ENCODE peak calls at places on chromosome 3, in seven cellular contexts. R is naive thymus-derived CD4-positive, alpha-beta T cell; L is epithelial cell of esophagus; E is choroid plexus epithelial cell; Q is cardiac fibroblast; K is heart left ventricle; C is CD8-positive, alpha-beta memory T cell. B is an unnamed sample.
A peak's percentile ranks its signal among the peaks of the same experiment; 100 is the strongest.

GRCh38 chr3:128907706-128908445 is 28.5 kb downstream of the ACAD9 start:
- DNase-seq in Q (no peak), L (no peak), E (no peak), R (no peak), K (no peak), C (no peak), B (no peak)

GRCh38 chr3:426056-426455 is 229.5 kb downstream of the CHL1 start:
- DNase-seq in E (no peak), K (no peak), C (no peak), Q (no peak), R (no peak), L (peak; percentile 79), B (no peak)

GRCh38 chr3:12982619-12983101 is 90.6 kb downstream of the IQSEC1 start:
- DNase-seq in R (no peak), K (no peak), Q (no peak), L (no peak), E (no peak), C (no peak), B (no peak)

GRCh38 chr3:101902041-101902440 is 52.7 kb downstream of the NFKBIZ start:
- DNase-seq in K (no peak), Q (peak; percentile 98), C (no peak), L (peak; percentile 99), R (no peak), E (peak; percentile 95), B (peak; percentile 86)

GRCh38 chr3:63753567-63753966 is 65.5 kb upstream of the C3orf49 start:
- DNase-seq in Q (peak; percentile 39), K (no peak), R (no peak), L (peak; percentile 60), C (no peak), E (peak; percentile 48), B (peak; percentile 25)

GRCh38 chr3:70393881-70394612 is 81.6 kb upstream of the MDFIC2 start:
- DNase-seq in E (no peak), R (no peak), C (no peak), Q (no peak), K (no peak), L (no peak), B (no peak)

GRCh38 chr3:58633157-58633865 is 33.3 kb downstream of the FAM3D start:
- DNase-seq in C (no peak), Q (no peak), K (no peak), E (no peak), R (no peak), L (no peak), B (no peak)

GRCh38 chr3:99648091-99648490 is 9.7 kb downstream of the COL8A1 start:
- DNase-seq in R (no peak), L (peak; percentile 68), Q (peak; percentile 80), E (peak; percentile 75), C (no peak), K (no peak), B (peak; percentile 56)

GRCh38 chr3:65619391-65620298 is 419.1 kb downstream of the MAGI1 start:
- DNase-seq in E (peak; percentile 62), R (no peak), K (no peak), Q (peak; percentile 12), L (no peak), C (no peak), B (peak; percentile 60)

GRCh38 chr3:58117561-58118305 is 93.0 kb downstream of the DNASE1L3 start:
- DNase-seq in R (no peak), E (peak; percentile 90), Q (peak; percentile 29), C (no peak), K (peak; percentile 60), L (no peak), B (peak; percentile 42)

GRCh38 chr3:16841906-16842709 is 42.6 kb upstream of the PLCL2 start:
- DNase-seq in E (no peak), C (peak; percentile 62), K (no peak), L (no peak), Q (no peak), R (peak; percentile 85), B (no peak)

GRCh38 chr3:112446343-112446742 is 52.9 kb downstream of the BTLA start:
- DNase-seq in R (no peak), E (peak; percentile 73), L (no peak), K (no peak), C (no peak), Q (peak; percentile 90), B (peak; percentile 87)

GRCh38 chr3:190830031-190830430 is 32.5 kb downstream of the GMNC start:
- DNase-seq in E (no peak), C (no peak), R (no peak), L (no peak), Q (no peak), K (no peak), B (no peak)

GRCh38 chr3:141682007-141682406 is 56.1 kb upstream of the RNF7 start:
- DNase-seq in K (no peak), Q (no peak), L (no peak), R (no peak), C (no peak), E (no peak), B (no peak)

GRCh38 chr3:57587946-57588345 is 9.2 kb downstream of the ARF4 start:
- DNase-seq in K (no peak), R (no peak), E (no peak), L (no peak), C (no peak), Q (no peak), B (no peak)

GRCh38 chr3:14481018-14481645 is 59.0 kb downstream of the GRIP2 start:
- DNase-seq in C (no peak), Q (no peak), E (no peak), K (no peak), L (peak; percentile 62), R (no peak), B (no peak)

GRCh38 chr3:59463253-59463652 is 413.4 kb upstream of the CFAP20DC start:
- DNase-seq in E (no peak), C (no peak), R (no peak), Q (no peak), K (no peak), L (no peak), B (no peak)

GRCh38 chr3:158493931-158494330 is 77.1 kb upstream of the MLF1 start:
- DNase-seq in E (no peak), C (no peak), K (no peak), R (no peak), L (no peak), Q (no peak), B (no peak)

GRCh38 chr3:170768334-170768801 is 101.6 kb downstream of the RPL22L1 start:
- DNase-seq in L (no peak), R (no peak), Q (no peak), E (peak; percentile 68), C (no peak), K (no peak), B (peak; percentile 62)

GRCh38 chr3:176663819-176664218 is 533.5 kb downstream of the TBL1XR1 start:
- DNase-seq in L (peak; percentile 59), C (no peak), Q (peak; percentile 86), R (no peak), K (no peak), E (peak; percentile 89), B (peak; percentile 70)

GRCh38 chr3:89813500-89813899 is 706.1 kb downstream of the EPHA3 start:
- DNase-seq in K (no peak), L (no peak), C (no peak), Q (no peak), R (no peak), E (no peak), B (no peak)

GRCh38 chr3:134976948-134977347 is 181.9 kb downstream of the EPHB1 start:
- DNase-seq in K (no peak), R (no peak), C (no peak), Q (no peak), E (no peak), L (no peak), B (no peak)

GRCh38 chr3:150232992-150233451 is 175.1 kb upstream of the TSC22D2 start:
- DNase-seq in L (peak; percentile 70), C (no peak), K (peak; percentile 72), Q (peak; percentile 43), R (no peak), E (no peak), B (peak; percentile 81)

GRCh38 chr3:43893721-43894120 is 203.0 kb downstream of the ABHD5 start:
- DNase-seq in L (peak; percentile 40), Q (peak; percentile 40), R (no peak), E (no peak), K (no peak), C (no peak), B (peak; percentile 20)

GRCh38 chr3:3705090-3705775 is 94.0 kb upstream of the LRRN1 start:
- DNase-seq in K (peak; percentile 5), E (no peak), C (no peak), L (no peak), Q (no peak), R (no peak), B (peak; percentile 10)

GRCh38 chr3:87088984-87089841 is 98.3 kb upstream of the VGLL3 start:
- DNase-seq in Q (peak; percentile 84), C (no peak), L (peak; percentile 49), K (peak; percentile 56), E (peak; percentile 83), R (no peak), B (peak; percentile 85)

GRCh38 chr3:195238626-195239118 is 32.3 kb downstream of the XXYLT1 start:
- DNase-seq in C (no peak), R (no peak), K (no peak), Q (peak; percentile 46), E (peak; percentile 56), L (no peak), B (no peak)

GRCh38 chr3:171044828-171045793 is 18.6 kb upstream of the SLC2A2 start:
- DNase-seq in R (no peak), K (no peak), L (peak; percentile 53), Q (peak; percentile 94), C (no peak), E (peak; percentile 97), B (peak; percentile 84)

GRCh38 chr3:11844891-11845290 is 1.8 kb downstream of the TAMM41 start:
- DNase-seq in K (no peak), E (no peak), Q (no peak), C (no peak), R (no peak), L (no peak), B (no peak)
- H3K4me3 ChIP-seq in K (no peak overlapping the region), E (no peak overlapping the region), Q (no peak overlapping the region), C (no peak overlapping the region), R (peak overlapping the region; percentile 92), L (no peak overlapping the region), B (no peak overlapping the region)

DNA sequence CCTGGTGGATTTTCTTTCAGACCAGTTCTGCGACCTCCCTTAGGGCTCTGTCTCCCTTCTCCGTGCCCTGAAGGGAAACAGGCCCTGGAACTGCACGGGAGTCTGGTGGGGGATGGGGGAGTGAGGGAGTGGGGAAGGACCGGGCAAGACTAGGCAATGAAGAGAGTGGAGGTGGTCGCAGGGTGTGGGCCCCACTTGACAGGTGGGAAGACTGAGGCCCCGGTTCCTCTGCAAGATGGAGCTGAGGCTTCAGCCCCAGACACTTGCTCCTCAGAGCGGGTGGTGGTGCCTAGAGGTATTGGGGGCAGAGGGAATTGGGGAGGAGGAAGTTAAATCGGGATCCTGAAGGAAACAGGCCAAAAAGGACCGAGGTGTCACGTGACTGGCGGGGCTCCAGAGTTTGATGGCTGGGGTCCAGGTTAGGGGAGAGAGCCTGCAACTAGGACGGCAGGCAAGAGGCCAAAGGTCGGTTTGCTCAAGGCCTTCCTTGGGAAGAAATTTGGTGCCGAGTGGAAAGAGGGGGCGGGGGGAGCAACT is 597 bp upstream of the CAMK1 start:
- DNase-seq in R (no peak), K (peak; percentile 85), L (no peak), C (no peak), E (peak; percentile 56), Q (no peak), B (no peak)
- H3K4me3 ChIP-seq in R (peak overlapping the region; percentile 49), K (peak overlapping the region; percentile 79), L (peak overlapping the region; percentile 49), C (peak overlapping the region; percentile 47), E (peak overlapping the region; percentile 51), Q (peak overlapping the region; percentile 66), B (peak overlapping the region; percentile 58)

GRCh38 chr3:181265750-181266333 is 276.3 kb upstream of the DNAJC19 start:
- DNase-seq in Q (no peak), C (no peak), E (peak; percentile 35), L (no peak), K (no peak), R (no peak), B (no peak)
- H3K4me3 ChIP-seq in Q (no peak overlapping the region), C (no peak overlapping the region), E (peak overlapping the region; percentile 39), L (peak overlapping the region; percentile 17), K (no peak overlapping the region), R (no peak overlapping the region), B (no peak overlapping the region)

GRCh38 chr3:27681249-27681748 is 40.8 kb downstream of the EOMES start:
- DNase-seq in K (peak; percentile 26), Q (peak; percentile 95), E (peak; percentile 92), C (peak; percentile 19), L (peak; percentile 86), R (peak; percentile 74), B (peak; percentile 77)
- H3K4me3 ChIP-seq in K (no peak overlapping the region), Q (no peak overlapping the region), E (peak overlapping the region; percentile 21), C (no peak overlapping the region), L (peak overlapping the region; percentile 18), R (no peak overlapping the region), B (peak overlapping the region; percentile 20)